ENCODE peak calls at places on chromosomes 13 and 19, in five cellular contexts. One of them, this sample, is unnamed.

GRCh38 chr19:989381-990081 is 5.4 kb downstream of the WDR18 start:
- DNase-seq in GM12878: no peak
- DNase-seq in lower leg skin: no peak
- DNase-seq in fibroblast of lung: no peak
- DNase-seq in GM23338: no peak
- DNase-seq in this sample: no peak

GRCh38 chr13:95404141-95404882 is 103.1 kb upstream of the ABCC4 start:
- DNase-seq in GM12878: peak; percentile 48
- DNase-seq in lower leg skin: peak; percentile 68
- DNase-seq in fibroblast of lung: peak; percentile 58
- DNase-seq in GM23338: peak; percentile 92
- DNase-seq in this sample: peak; percentile 87

GRCh38 chr13:48750588-48751383 is 97.1 kb downstream of the CYSLTR2 start:
- DNase-seq in GM12878: no peak
- DNase-seq in lower leg skin: peak; percentile 46
- DNase-seq in fibroblast of lung: peak; percentile 25
- DNase-seq in GM23338: no peak
- DNase-seq in this sample: peak; percentile 92

GRCh38 chr13:34817246-34817645 is 124.8 kb upstream of the NBEA start:
- DNase-seq in GM12878: no peak
- DNase-seq in lower leg skin: no peak
- DNase-seq in fibroblast of lung: peak; percentile 88
- DNase-seq in GM23338: no peak
- DNase-seq in this sample: no peak

GRCh38 chr13:30832845-30833332 is 73.2 kb upstream of the MEDAG start:
- DNase-seq in GM12878: no peak
- DNase-seq in lower leg skin: peak; percentile 41
- DNase-seq in fibroblast of lung: peak; percentile 80
- DNase-seq in GM23338: peak; percentile 33
- DNase-seq in this sample: peak; percentile 71

GRCh38 chr19:52492991-52493470 is 34.4 kb upstream of the ZNF808 start:
- DNase-seq in GM12878: no peak
- DNase-seq in lower leg skin: no peak
- DNase-seq in fibroblast of lung: no peak
- DNase-seq in GM23338: peak; percentile 84
- DNase-seq in this sample: no peak

GRCh38 chr13:71672527-71672926 is 194.5 kb downstream of the DACH1 start:
- DNase-seq in GM12878: no peak
- DNase-seq in lower leg skin: no peak
- DNase-seq in fibroblast of lung: no peak
- DNase-seq in GM23338: peak; percentile 46
- DNase-seq in this sample: peak; percentile 61

GRCh38 chr13:30037306-30037705 is 186.9 kb upstream of the UBL3 start:
- DNase-seq in GM12878: no peak
- DNase-seq in lower leg skin: no peak
- DNase-seq in fibroblast of lung: peak; percentile 23
- DNase-seq in GM23338: peak; percentile 81
- DNase-seq in this sample: no peak

GRCh38 chr19:42286349-42287016 is 15.4 kb upstream of the PRR19 start:
- DNase-seq in GM12878: no peak
- DNase-seq in lower leg skin: no peak
- DNase-seq in fibroblast of lung: peak; percentile 42
- DNase-seq in GM23338: no peak
- DNase-seq in this sample: peak; percentile 65

GRCh38 chr13:114113961-114114360 is 18.5 kb downstream of the RASA3 start:
- DNase-seq in GM12878: no peak
- DNase-seq in lower leg skin: no peak
- DNase-seq in fibroblast of lung: no peak
- DNase-seq in GM23338: no peak
- DNase-seq in this sample: no peak

GRCh38 chr19:32091196-32091595 is 254.2 kb upstream of the ZNF507 start:
- DNase-seq in GM12878: no peak
- DNase-seq in lower leg skin: no peak
- DNase-seq in fibroblast of lung: no peak
- DNase-seq in GM23338: no peak
- DNase-seq in this sample: no peak

GRCh38 chr13:102770435-102770834 is 3.2 kb downstream of the TEX30 start:
- DNase-seq in GM12878: no peak
- DNase-seq in lower leg skin: no peak
- DNase-seq in fibroblast of lung: no peak
- DNase-seq in GM23338: no peak
- DNase-seq in this sample: peak; percentile 70

GRCh38 chr19:23305555-23305954 is 55.4 kb upstream of the ZNF724 start:
- DNase-seq in GM12878: no peak
- DNase-seq in lower leg skin: no peak
- DNase-seq in fibroblast of lung: no peak
- DNase-seq in GM23338: peak; percentile 23
- DNase-seq in this sample: peak; percentile 5
- TF ChIP-seq CTCF in GM12878: peak; percentile 1
- TF ChIP-seq CTCF in lower leg skin: no peak
- TF ChIP-seq CTCF in fibroblast of lung: no peak
- TF ChIP-seq CTCF in GM23338: no peak
- TF ChIP-seq CTCF in this sample: peak; percentile 3

GRCh38 chr13:20127563-20128458 is 33.0 kb downstream of the GJA3 start:
- DNase-seq in GM12878: no peak
- DNase-seq in lower leg skin: peak; percentile 36
- DNase-seq in fibroblast of lung: peak; percentile 66
- DNase-seq in GM23338: peak; percentile 68
- DNase-seq in this sample: peak; percentile 44
- H3K4me3 ChIP-seq in GM12878: peak overlapping the region; percentile 69
- H3K4me3 ChIP-seq in lower leg skin: peak overlapping the region; percentile 27
- H3K4me3 ChIP-seq in fibroblast of lung: peak overlapping the region; percentile 32
- H3K4me3 ChIP-seq in GM23338: peak overlapping the region; percentile 82
- H3K4me3 ChIP-seq in this sample: peak overlapping the region; percentile 68

DNA sequence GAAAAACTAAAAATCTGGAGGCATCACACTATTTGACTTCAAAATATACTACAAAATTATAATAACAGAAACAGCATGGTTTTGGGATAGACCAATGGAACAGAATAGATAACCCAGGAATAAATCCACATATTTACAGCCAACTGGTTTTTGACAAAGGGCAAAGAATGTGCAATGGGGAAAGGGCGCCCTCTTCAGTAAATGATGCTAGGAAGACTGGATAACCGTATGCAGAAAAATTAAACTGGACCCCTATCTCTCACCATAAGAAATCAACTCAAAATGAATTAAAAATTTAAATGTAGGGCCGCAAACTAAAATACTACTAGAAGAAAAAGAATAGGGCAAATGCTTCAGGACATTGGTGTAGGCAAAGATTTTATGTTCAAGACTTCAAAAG is 440.5 kb upstream of the SGCG start:
- DNase-seq in GM12878: no peak
- DNase-seq in lower leg skin: no peak
- DNase-seq in fibroblast of lung: no peak
- DNase-seq in GM23338: peak; percentile 70
- DNase-seq in this sample: no peak
- TF ChIP-seq CTCF in GM12878: no peak
- TF ChIP-seq CTCF in lower leg skin: no peak
- TF ChIP-seq CTCF in fibroblast of lung: no peak
- TF ChIP-seq CTCF in GM23338: peak; percentile 86
- TF ChIP-seq CTCF in this sample: no peak

GRCh38 chr19:33227242-33227650 is 1.6 kb upstream of the SLC7A10 start:
- DNase-seq in GM12878: no peak
- DNase-seq in lower leg skin: no peak
- DNase-seq in fibroblast of lung: peak; percentile 53
- DNase-seq in GM23338: peak; percentile 76
- DNase-seq in this sample: peak; percentile 94
- H3K4me3 ChIP-seq in GM12878: no peak overlapping the region
- H3K4me3 ChIP-seq in lower leg skin: no peak overlapping the region
- H3K4me3 ChIP-seq in fibroblast of lung: no peak overlapping the region
- H3K4me3 ChIP-seq in GM23338: peak overlapping the region; percentile 66
- H3K4me3 ChIP-seq in this sample: peak overlapping the region; percentile 28